ENCODE peak calls at places on chromosomes 11 and 22, in four cellular contexts. One of them, this sample, is unnamed.

GRCh38 chr11:73663604-73664495 is 17.5 kb downstream of the PLEKHB1 start:
- DNase-seq in GM12878: no peak
- DNase-seq in HepG2: no peak
- DNase-seq in K562: no peak
- DNase-seq in this sample: no peak

GRCh38 chr11:85813721-85814120 is 2.8 kb upstream of the SYTL2 start:
- DNase-seq in HepG2: peak
- DNase-seq in K562: no peak
- DNase-seq in GM12878: no peak
- DNase-seq in this sample: no peak

GRCh38 chr11:120512727-120513435 is 1.3 kb downstream of the GRIK4 start:
- DNase-seq in K562: no peak
- DNase-seq in HepG2: no peak
- DNase-seq in GM12878: no peak
- DNase-seq in this sample: no peak

GRCh38 chr11:128300785-128301184 is 286.6 kb downstream of the ETS1 start:
- DNase-seq in K562: no peak
- DNase-seq in GM12878: no peak
- DNase-seq in HepG2: no peak
- DNase-seq in this sample: no peak

GRCh38 chr11:132840220-132840619 is 692.1 kb downstream of the OPCML start:
- DNase-seq in GM12878: no peak
- DNase-seq in HepG2: no peak
- DNase-seq in K562: no peak
- DNase-seq in this sample: no peak

GRCh38 chr22:34055525-34056200 is 135.4 kb upstream of the LARGE1 start:
- DNase-seq in HepG2: peak
- DNase-seq in GM12878: no peak
- DNase-seq in K562: peak
- DNase-seq in this sample: peak

GRCh38 chr22:19951351-19951750 is 9.7 kb upstream of the TXNRD2 start:
- DNase-seq in K562: no peak
- DNase-seq in GM12878: no peak
- DNase-seq in HepG2: no peak
- DNase-seq in this sample: no peak

GRCh38 chr22:46070722-46071450 is 79.4 kb upstream of the PPARA start:
- DNase-seq in HepG2: no peak
- DNase-seq in K562: no peak
- DNase-seq in GM12878: no peak
- DNase-seq in this sample: peak

GRCh38 chr22:32932176-32932575 is 126.0 kb downstream of the SYN3 start:
- DNase-seq in HepG2: peak
- DNase-seq in GM12878: no peak
- DNase-seq in K562: no peak
- DNase-seq in this sample: no peak

GRCh38 chr11:36023922-36024321 is 80.1 kb downstream of the LDLRAD3 start:
- DNase-seq in HepG2: no peak
- DNase-seq in K562: no peak
- DNase-seq in GM12878: no peak
- DNase-seq in this sample: no peak

GRCh38 chr22:25630446-25630845 is 66.0 kb downstream of the GRK3 start:
- DNase-seq in HepG2: no peak
- DNase-seq in GM12878: no peak
- DNase-seq in K562: no peak
- DNase-seq in this sample: no peak

DNA sequence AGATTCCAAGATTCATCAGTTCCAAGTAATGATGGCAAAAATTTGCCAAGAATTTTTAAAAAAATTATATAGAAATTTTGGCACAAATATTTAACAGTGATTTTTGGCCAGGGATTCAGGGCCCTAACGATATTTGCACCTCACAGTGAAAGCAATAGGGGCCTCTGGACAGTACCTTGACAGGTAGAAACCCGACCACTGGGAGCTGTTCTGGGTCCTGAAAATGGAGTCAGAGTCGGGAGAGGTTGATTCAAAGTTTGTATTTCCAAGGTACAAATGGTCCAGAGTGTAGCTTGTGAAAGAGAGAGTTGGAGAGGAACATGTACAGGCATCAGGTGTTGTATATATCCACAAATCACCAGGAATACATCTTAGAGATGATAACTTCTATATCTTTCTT is 41.6 kb downstream of the MRGPRX2 start:
- DNase-seq in HepG2: peak
- DNase-seq in GM12878: no peak
- DNase-seq in K562: no peak
- DNase-seq in this sample: peak
- TF ChIP-seq ETV6 in HepG2: no peak
- TF ChIP-seq ETV6 in GM12878: no peak
- TF ChIP-seq ETV6 in K562: no peak
- TF ChIP-seq ETV6 in this sample: no peak

GRCh38 chr22:17079572-17079971 is 5.2 kb upstream of the IL17RA start:
- DNase-seq in HepG2: no peak
- DNase-seq in K562: no peak
- DNase-seq in GM12878: no peak
- DNase-seq in this sample: no peak

GRCh38 chr22:17072877-17073276 is 11.9 kb upstream of the IL17RA start:
- DNase-seq in GM12878: no peak
- DNase-seq in HepG2: no peak
- DNase-seq in K562: no peak
- DNase-seq in this sample: no peak

GRCh38 chr22:17074648-17075002 is 10.2 kb upstream of the IL17RA start:
- DNase-seq in GM12878: no peak
- DNase-seq in K562: no peak
- DNase-seq in HepG2: no peak
- DNase-seq in this sample: no peak

GRCh38 chr22:17083255-17083654 is 1.5 kb upstream of the IL17RA start:
- DNase-seq in HepG2: no peak
- DNase-seq in K562: no peak
- DNase-seq in GM12878: no peak
- DNase-seq in this sample: no peak

DNA sequence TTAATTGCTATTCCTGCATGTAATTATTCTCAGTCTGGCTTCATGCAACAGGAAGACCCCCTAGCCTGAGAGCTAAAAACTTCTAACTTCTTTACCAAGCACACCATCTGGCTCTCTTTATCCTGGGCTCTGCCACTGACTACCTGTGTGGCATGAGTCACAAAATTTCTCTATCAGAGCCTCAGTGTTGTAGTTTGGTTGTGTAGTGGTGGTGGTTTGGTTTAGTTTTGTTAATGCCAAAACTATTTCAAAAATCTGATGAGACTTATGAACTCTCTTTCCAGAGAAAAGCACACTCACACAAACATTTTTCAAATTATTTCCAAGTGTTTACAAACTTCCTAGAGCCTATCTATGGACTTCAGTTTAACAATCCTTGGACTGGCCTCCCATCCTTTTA is 7.5 kb upstream of the IL17RA start:
- DNase-seq in K562: no peak
- DNase-seq in HepG2: no peak
- DNase-seq in GM12878: no peak
- DNase-seq in this sample: no peak
- TF ChIP-seq ATF3 in K562: no peak
- TF ChIP-seq ATF3 in HepG2: no peak
- TF ChIP-seq ATF3 in GM12878: no peak
- TF ChIP-seq ATF3 in this sample: no peak

GRCh38 chr11:59141191-59141590 is 1.5 kb upstream of the FAM111A start:
- DNase-seq in K562: no peak
- DNase-seq in HepG2: no peak
- DNase-seq in GM12878: no peak
- DNase-seq in this sample: no peak

GRCh38 chr11:59137190-59137589 is 5.5 kb upstream of the FAM111A start:
- DNase-seq in GM12878: no peak
- DNase-seq in K562: no peak
- DNase-seq in HepG2: no peak
- DNase-seq in this sample: no peak

GRCh38 chr11:59138643-59139042 is 4.0 kb upstream of the FAM111A start:
- DNase-seq in HepG2: no peak
- DNase-seq in K562: no peak
- DNase-seq in GM12878: no peak
- DNase-seq in this sample: no peak

DNA sequence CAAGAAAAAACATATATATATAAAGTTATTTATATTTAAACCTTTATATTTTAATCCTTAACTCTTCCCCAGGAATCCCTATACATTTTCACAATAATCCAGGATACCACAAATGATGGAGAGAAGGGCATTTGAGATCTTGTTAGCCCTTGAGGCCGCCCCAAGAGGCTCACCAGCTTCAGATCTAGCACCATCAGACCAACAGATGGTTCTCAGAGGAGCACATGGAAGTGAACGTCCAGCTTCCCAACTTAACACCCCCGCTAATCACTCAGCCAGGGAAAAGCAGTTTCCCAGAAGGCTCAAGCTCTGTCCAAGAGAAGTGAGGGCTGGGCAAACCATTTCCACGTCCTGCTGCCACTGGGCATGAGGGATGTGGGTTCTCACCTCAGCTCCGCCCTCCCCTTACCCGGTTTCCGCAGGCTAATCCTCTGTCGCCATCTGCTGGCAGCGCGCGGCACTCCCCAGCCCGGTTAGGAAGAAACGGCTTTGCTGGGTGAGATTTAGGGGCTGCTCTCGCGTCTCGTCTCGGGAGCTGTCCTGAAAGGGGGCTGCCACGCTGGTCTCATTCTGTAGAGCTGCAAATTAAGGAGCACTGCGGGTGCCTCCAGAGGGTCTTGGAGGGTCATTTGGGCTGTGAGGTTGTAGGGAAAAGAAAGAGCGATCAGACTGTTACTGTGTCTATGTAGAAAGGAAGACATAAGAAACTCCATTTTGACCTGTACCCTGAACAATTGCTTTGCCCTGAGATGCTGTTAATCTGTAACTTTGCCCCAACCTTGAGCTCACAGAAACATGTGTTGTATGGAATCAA is 6.8 kb upstream of the FAM111A start:
- DNase-seq in K562: peak
- DNase-seq in GM12878: peak
- DNase-seq in HepG2: peak
- DNase-seq in this sample: peak
- TF ChIP-seq ETV6 in K562: no peak
- TF ChIP-seq ETV6 in GM12878: no peak
- TF ChIP-seq ETV6 in HepG2: no peak
- TF ChIP-seq ETV6 in this sample: no peak

GRCh38 chr22:35509960-35510359 is 30.7 kb upstream of the RASD2 start:
- DNase-seq in K562: no peak
- DNase-seq in HepG2: no peak
- DNase-seq in GM12878: no peak
- DNase-seq in this sample: no peak
- TF ChIP-seq ATF3 in K562: no peak
- TF ChIP-seq ATF3 in HepG2: no peak
- TF ChIP-seq ATF3 in GM12878: no peak
- TF ChIP-seq ATF3 in this sample: no peak

GRCh38 chr11:103602846-103603245 is 433.6 kb upstream of the DDI1 start:
- DNase-seq in GM12878: no peak
- DNase-seq in K562: no peak
- DNase-seq in HepG2: no peak
- DNase-seq in this sample: no peak

GRCh38 chr11:103604310-103604709 is 432.1 kb upstream of the DDI1 start:
- DNase-seq in GM12878: no peak
- DNase-seq in HepG2: no peak
- DNase-seq in K562: no peak
- DNase-seq in this sample: no peak

GRCh38 chr11:103596323-103596722 is 440.1 kb upstream of the DDI1 start:
- DNase-seq in K562: no peak
- DNase-seq in HepG2: no peak
- DNase-seq in GM12878: no peak
- DNase-seq in this sample: no peak

GRCh38 chr11:103601230-103601846 is 435.1 kb upstream of the DDI1 start:
- DNase-seq in K562: peak
- DNase-seq in GM12878: no peak
- DNase-seq in HepG2: peak
- DNase-seq in this sample: peak
- TF ChIP-seq ETV6 in K562: no peak
- TF ChIP-seq ETV6 in GM12878: no peak
- TF ChIP-seq ETV6 in HepG2: no peak
- TF ChIP-seq ETV6 in this sample: no peak

DNA sequence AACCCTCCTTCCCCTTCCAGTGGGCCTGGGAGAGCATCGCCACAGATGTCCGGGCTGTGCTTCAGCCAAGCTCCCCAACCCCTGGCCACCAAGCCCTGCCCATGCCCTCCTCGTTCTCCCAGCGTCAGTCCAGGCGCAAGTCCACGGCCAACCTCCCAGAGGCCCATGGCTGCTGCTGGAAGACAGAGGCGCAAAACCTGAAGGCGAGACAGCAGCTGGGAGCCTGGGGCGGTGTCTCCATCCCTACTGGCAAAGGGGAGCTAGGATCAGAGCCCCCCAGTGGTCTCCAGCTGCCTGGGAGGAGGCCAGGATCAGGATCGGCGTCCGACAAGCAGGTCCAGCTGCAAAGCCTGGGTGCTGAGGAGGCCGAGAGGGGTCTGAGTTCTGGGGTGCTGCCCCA is 1.9 kb downstream of the TSGA10IP start:
- DNase-seq in K562: no peak
- DNase-seq in HepG2: no peak
- DNase-seq in GM12878: no peak
- DNase-seq in this sample: peak
- TF ChIP-seq ATF3 in K562: no peak
- TF ChIP-seq ATF3 in HepG2: no peak
- TF ChIP-seq ATF3 in GM12878: no peak
- TF ChIP-seq ATF3 in this sample: no peak

DNA sequence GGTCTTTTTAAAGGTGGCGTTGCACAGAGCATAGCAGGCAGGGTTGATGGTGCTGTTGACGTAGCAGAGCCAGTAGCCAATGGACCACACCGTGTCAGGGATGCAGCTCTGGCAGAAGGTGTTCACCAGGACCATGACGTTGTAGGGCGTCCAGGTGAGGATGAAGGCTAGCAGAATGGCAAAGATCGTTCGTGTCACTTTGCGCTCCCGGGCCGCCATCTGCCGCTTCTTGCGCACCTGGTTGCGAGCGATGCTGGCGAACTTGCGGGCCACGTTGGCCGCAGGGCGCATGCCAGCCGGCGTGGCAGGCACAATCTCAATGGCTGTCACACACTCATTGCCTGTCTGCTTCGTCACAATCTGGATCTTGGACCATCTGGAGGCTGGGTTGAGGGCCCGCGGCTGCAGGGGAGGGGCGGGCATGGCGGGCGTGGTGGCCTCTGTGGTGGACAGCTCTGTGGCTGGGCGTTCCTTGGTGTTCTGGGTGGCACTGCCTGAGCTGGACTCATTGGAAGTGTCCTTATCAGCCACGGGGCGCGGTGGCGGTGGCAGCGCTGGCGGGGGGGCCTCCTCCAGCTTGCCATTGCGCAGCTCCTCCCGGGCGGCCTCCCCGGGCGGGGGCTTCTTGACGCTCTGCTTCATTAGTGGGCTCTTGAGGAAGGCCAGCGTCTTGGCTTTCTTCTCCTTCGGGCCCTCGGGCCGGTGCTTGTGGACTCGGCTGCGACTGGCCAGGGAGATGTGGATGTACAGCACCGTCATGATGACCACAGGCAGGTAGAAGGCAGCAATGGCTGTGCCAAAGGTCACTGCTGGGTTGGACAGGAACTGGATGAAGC is 3.9 kb downstream of the MDK start:
- DNase-seq in GM12878: no peak
- DNase-seq in K562: no peak
- DNase-seq in HepG2: no peak
- DNase-seq in this sample: no peak
- TF ChIP-seq ETV6 in GM12878: no peak
- TF ChIP-seq ETV6 in K562: no peak
- TF ChIP-seq ETV6 in HepG2: no peak
- TF ChIP-seq ETV6 in this sample: no peak

This sample was measured in WTC11.